ENCODE peak calls at places on chromosomes 13 and 19, in four cellular contexts. One of them, this sample, is unnamed.

GRCh38 chr13:114203536-114203935 is 24.5 kb downstream of the CFAP97D2 start:
- DNase-seq in BJ: no peak
- DNase-seq in Peyer's patch: no peak
- DNase-seq in HL-60: no peak
- DNase-seq in this sample: no peak

GRCh38 chr19:47447470-47448359 is 24.0 kb downstream of the SLC8A2 start:
- DNase-seq in BJ: no peak
- DNase-seq in Peyer's patch: no peak
- DNase-seq in HL-60: no peak
- DNase-seq in this sample: peak

GRCh38 chr13:64849174-64849573 is 2381.0 kb downstream of the PCDH9 start:
- DNase-seq in BJ: no peak
- DNase-seq in Peyer's patch: no peak
- DNase-seq in HL-60: no peak
- DNase-seq in this sample: no peak

GRCh38 chr13:48575014-48575413 is 42.1 kb upstream of the RCBTB2 start:
- DNase-seq in BJ: no peak
- DNase-seq in Peyer's patch: no peak
- DNase-seq in HL-60: no peak
- DNase-seq in this sample: no peak

GRCh38 chr13:59533561-59534337 is 630.0 kb downstream of the DIAPH3 start:
- DNase-seq in BJ: no peak
- DNase-seq in Peyer's patch: no peak
- DNase-seq in HL-60: no peak
- DNase-seq in this sample: peak

GRCh38 chr19:9061879-9062278 is 25.0 kb upstream of the OR1M1 start:
- DNase-seq in BJ: no peak
- DNase-seq in Peyer's patch: no peak
- DNase-seq in HL-60: no peak
- DNase-seq in this sample: no peak

GRCh38 chr13:113297370-113297871 is 382 bp downstream of the LAMP1 start:
- DNase-seq in BJ: no peak
- DNase-seq in Peyer's patch: peak
- DNase-seq in HL-60: no peak
- DNase-seq in this sample: peak

GRCh38 chr13:28557725-28558124 is 62.8 kb upstream of the FLT1 start:
- DNase-seq in BJ: no peak
- DNase-seq in Peyer's patch: no peak
- DNase-seq in HL-60: no peak
- DNase-seq in this sample: no peak

GRCh38 chr13:48994731-48995130 is 19.0 kb downstream of the FNDC3A start:
- DNase-seq in BJ: no peak
- DNase-seq in Peyer's patch: no peak
- DNase-seq in HL-60: no peak
- DNase-seq in this sample: peak

GRCh38 chr13:80297094-80297493 is 43.8 kb downstream of the SPRY2 start:
- DNase-seq in BJ: no peak
- DNase-seq in Peyer's patch: no peak
- DNase-seq in HL-60: peak
- DNase-seq in this sample: no peak

GRCh38 chr13:73076013-73076412 is 17.2 kb downstream of the KLF5 start:
- DNase-seq in BJ: no peak
- DNase-seq in Peyer's patch: no peak
- DNase-seq in HL-60: no peak
- DNase-seq in this sample: no peak

GRCh38 chr13:98475521-98475920 is 101.4 kb downstream of the STK24 start:
- DNase-seq in BJ: no peak
- DNase-seq in Peyer's patch: no peak
- DNase-seq in HL-60: no peak
- DNase-seq in this sample: no peak

DNA sequence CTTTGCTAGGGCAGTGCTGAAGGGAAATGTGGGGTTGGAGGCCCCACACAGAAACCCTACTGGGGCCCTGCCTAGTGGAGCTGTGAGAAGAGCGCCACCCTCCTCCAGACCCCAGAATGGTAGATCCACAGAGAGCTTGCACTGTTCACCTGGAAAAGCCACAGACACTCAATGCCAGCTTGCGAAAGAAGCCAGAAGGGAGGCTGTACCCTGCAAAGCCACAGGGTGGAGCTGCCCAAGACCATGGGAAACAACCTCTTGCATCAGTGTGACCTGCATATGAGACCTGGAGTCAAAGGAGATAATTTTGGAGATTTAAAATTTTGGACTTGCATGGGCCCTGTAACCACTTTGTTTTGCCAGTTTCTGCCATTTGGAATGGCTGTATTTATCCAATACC is 615.4 kb upstream of the MIR17HG start:
- DNase-seq in BJ: no peak
- DNase-seq in Peyer's patch: no peak
- DNase-seq in HL-60: no peak
- DNase-seq in this sample: no peak
- TF ChIP-seq CTCF in BJ: no peak
- TF ChIP-seq CTCF in Peyer's patch: no peak
- TF ChIP-seq CTCF in HL-60: no peak
- TF ChIP-seq CTCF in this sample: peak

GRCh38 chr19:4711211-4711610 is 12.4 kb downstream of the DPP9 start:
- DNase-seq in BJ: no peak
- DNase-seq in Peyer's patch: no peak
- DNase-seq in HL-60: no peak
- DNase-seq in this sample: no peak

GRCh38 chr19:4715529-4716221 is 8.0 kb downstream of the DPP9 start:
- DNase-seq in BJ: no peak
- DNase-seq in Peyer's patch: no peak
- DNase-seq in HL-60: no peak
- DNase-seq in this sample: no peak

GRCh38 chr19:4712771-4713170 is 10.9 kb downstream of the DPP9 start:
- DNase-seq in BJ: no peak
- DNase-seq in Peyer's patch: no peak
- DNase-seq in HL-60: no peak
- DNase-seq in this sample: no peak

GRCh38 chr19:4713384-4713951 is 10.2 kb downstream of the DPP9 start:
- DNase-seq in BJ: peak
- DNase-seq in Peyer's patch: peak
- DNase-seq in HL-60: no peak
- DNase-seq in this sample: peak

DNA sequence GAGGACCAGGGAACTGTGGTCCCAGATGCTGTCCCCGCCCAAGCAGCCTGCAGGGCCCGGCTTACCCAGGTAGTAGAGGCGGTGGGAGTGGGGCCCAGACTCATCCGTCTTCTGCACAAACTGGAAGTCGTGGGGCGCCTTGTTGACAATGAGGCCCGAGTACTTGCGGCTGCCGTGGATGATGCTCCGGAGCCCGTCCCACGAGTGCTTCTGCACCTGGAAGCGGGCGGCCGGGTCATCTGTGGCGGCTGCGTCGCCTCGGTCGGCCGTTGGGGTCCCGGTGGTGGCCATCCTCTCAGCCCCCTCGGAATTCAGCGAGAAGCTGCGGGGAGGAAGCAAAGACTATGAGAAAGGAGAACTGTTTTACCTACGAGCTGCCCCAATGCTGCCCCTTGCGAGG is 9.6 kb downstream of the DPP9 start:
- DNase-seq in BJ: no peak
- DNase-seq in Peyer's patch: no peak
- DNase-seq in HL-60: no peak
- DNase-seq in this sample: no peak
- H3K4me3 ChIP-seq in BJ: no peak
- H3K4me3 ChIP-seq in Peyer's patch: no peak
- H3K4me3 ChIP-seq in HL-60: no peak
- H3K4me3 ChIP-seq in this sample: no peak

DNA sequence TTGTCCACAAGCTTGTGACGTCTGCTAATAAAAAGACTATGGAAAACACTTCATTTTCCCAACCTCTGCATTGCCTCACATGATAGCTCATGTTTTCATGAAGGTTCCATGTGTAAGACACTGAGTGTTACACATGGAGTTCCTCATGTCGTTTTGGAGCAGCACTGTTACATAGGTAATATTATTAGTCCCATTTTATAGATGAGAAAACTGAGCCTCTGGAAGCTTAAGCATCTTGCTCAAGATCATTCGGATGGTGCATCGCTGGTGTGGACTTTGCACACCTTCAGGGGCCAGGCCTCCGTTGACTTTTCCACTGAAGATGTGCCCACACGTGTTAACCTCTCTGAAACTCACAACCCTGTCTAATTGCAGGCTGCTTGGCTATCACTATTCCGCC is 743.4 kb downstream of the UQCRFS1 start:
- DNase-seq in BJ: no peak
- DNase-seq in Peyer's patch: no peak
- DNase-seq in HL-60: no peak
- DNase-seq in this sample: no peak
- TF ChIP-seq CTCF in BJ: no peak
- TF ChIP-seq CTCF in Peyer's patch: no peak
- TF ChIP-seq CTCF in HL-60: no peak
- TF ChIP-seq CTCF in this sample: no peak

DNA sequence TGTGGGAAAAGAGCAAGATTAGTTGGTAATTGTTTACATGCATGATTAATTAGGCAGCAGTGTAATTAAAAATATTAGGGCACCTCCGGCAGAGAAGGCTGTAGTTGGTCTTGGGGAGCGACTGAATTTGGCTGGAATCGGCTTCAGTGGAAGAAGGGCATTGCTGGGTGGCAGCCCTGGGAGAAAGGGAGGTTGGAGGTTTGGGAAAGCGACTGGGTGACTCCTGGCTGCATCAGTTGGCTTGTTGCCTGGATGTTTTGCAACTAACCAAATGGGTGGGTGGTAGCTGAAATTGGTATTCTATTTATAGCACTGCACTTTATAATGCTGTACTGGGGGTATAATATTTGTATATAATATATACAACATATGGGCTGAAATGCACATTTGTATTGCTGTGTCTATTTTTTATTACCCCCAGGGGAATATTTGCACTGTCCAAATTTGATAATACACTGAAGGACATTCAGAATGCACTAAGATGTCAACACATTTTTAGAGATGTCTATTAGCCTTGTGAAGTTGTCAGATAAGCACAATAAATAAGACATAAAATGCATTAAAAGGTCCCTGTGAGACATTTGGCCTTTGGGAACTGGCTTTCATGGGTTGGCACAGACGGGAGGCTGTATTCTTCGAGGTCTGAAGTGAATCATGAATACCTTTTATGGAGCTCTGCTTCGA is 1.7 kb downstream of the B3GLCT start:
- DNase-seq in BJ: no peak
- DNase-seq in Peyer's patch: no peak
- DNase-seq in HL-60: no peak
- DNase-seq in this sample: no peak
- H3K4me3 ChIP-seq in BJ: no peak
- H3K4me3 ChIP-seq in Peyer's patch: peak
- H3K4me3 ChIP-seq in HL-60: no peak
- H3K4me3 ChIP-seq in this sample: peak

GRCh38 chr13:77810430-77810829 is 108.2 kb downstream of the EDNRB start:
- DNase-seq in BJ: no peak
- DNase-seq in Peyer's patch: no peak
- DNase-seq in HL-60: peak
- DNase-seq in this sample: peak
- TF ChIP-seq CTCF in BJ: peak
- TF ChIP-seq CTCF in Peyer's patch: no peak
- TF ChIP-seq CTCF in HL-60: peak
- TF ChIP-seq CTCF in this sample: peak

GRCh38 chr19:13057744-13058143 is 44.9 kb downstream of the LYL1 start:
- DNase-seq in BJ: no peak
- DNase-seq in Peyer's patch: no peak
- DNase-seq in HL-60: no peak
- DNase-seq in this sample: no peak

GRCh38 chr19:13056052-13056660 is 46.5 kb downstream of the LYL1 start:
- DNase-seq in BJ: no peak
- DNase-seq in Peyer's patch: peak
- DNase-seq in HL-60: no peak
- DNase-seq in this sample: peak

GRCh38 chr19:13055213-13056051 is 47.2 kb downstream of the LYL1 start:
- DNase-seq in BJ: peak
- DNase-seq in Peyer's patch: no peak
- DNase-seq in HL-60: no peak
- DNase-seq in this sample: peak

GRCh38 chr19:13058951-13059660 is 43.6 kb downstream of the LYL1 start:
- DNase-seq in BJ: no peak
- DNase-seq in Peyer's patch: no peak
- DNase-seq in HL-60: no peak
- DNase-seq in this sample: no peak

GRCh38 chr19:13057147-13057572 is 45.5 kb downstream of the LYL1 start:
- DNase-seq in BJ: no peak
- DNase-seq in Peyer's patch: no peak
- DNase-seq in HL-60: no peak
- DNase-seq in this sample: no peak
- H3K4me3 ChIP-seq in BJ: no peak
- H3K4me3 ChIP-seq in Peyer's patch: no peak
- H3K4me3 ChIP-seq in HL-60: no peak
- H3K4me3 ChIP-seq in this sample: no peak

GRCh38 chr13:26229080-26229615 is 7.0 kb upstream of the RNF6 start:
- DNase-seq in BJ: no peak
- DNase-seq in Peyer's patch: no peak
- DNase-seq in HL-60: no peak
- DNase-seq in this sample: no peak
- TF ChIP-seq CTCF in BJ: no peak
- TF ChIP-seq CTCF in Peyer's patch: no peak
- TF ChIP-seq CTCF in HL-60: no peak
- TF ChIP-seq CTCF in this sample: no peak

DNA sequence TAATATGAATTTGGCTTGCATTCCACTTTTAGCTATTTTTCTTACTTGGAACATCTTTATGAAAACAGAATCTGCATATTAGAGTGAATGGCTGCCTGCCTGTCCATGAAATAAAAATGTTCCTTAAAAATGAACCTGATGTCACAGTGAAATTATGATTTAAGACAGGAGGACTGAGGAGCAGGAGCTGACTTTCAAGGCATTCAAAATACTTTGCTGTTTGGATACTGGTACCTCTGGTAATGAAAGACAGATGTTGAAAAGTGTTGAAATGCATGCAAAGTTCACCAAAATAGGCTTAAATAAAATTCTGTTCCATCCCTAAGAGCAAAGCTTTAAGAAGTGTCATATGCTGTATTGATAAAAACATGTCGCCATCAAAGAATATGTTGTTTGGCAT is 1.7 kb downstream of the ARHGEF7 start:
- DNase-seq in BJ: peak
- DNase-seq in Peyer's patch: no peak
- DNase-seq in HL-60: no peak
- DNase-seq in this sample: no peak
- H3K4me3 ChIP-seq in BJ: no peak
- H3K4me3 ChIP-seq in Peyer's patch: no peak
- H3K4me3 ChIP-seq in HL-60: no peak
- H3K4me3 ChIP-seq in this sample: no peak

This sample was measured in astrocyte of the spinal cord.